ENCODE peak calls at places on chromosomes 5 and 9, in four cellular contexts. One of them, this sample, is unnamed.

GRCh38 chr5:1030801-1031271 is 22.2 kb downstream of the NKD2 start:
- DNase-seq in GDM1: no peak
- DNase-seq in hepatic stellate cell: no peak
- DNase-seq in GM10248: no peak
- DNase-seq in this sample: no peak

GRCh38 chr9:137023583-137023991 is 4.5 kb downstream of the ABCA2 start:
- DNase-seq in GDM1: no peak
- DNase-seq in GM10248: no peak
- DNase-seq in hepatic stellate cell: no peak
- DNase-seq in this sample: no peak

GRCh38 chr9:109244179-109245132 is 76.4 kb downstream of the EPB41L4B start:
- DNase-seq in GM10248: peak
- DNase-seq in hepatic stellate cell: peak
- DNase-seq in GDM1: peak
- DNase-seq in this sample: peak

GRCh38 chr5:138752341-138752950 is 779 bp upstream of the CTNNA1 start:
- DNase-seq in hepatic stellate cell: no peak
- DNase-seq in GM10248: no peak
- DNase-seq in GDM1: no peak
- DNase-seq in this sample: no peak

GRCh38 chr9:77457916-77458592 is 190.1 kb downstream of the GNA14 start:
- DNase-seq in GM10248: peak
- DNase-seq in GDM1: peak
- DNase-seq in hepatic stellate cell: peak
- DNase-seq in this sample: peak

GRCh38 chr9:90107021-90107771 is 502.4 kb downstream of the GADD45G start:
- DNase-seq in GDM1: no peak
- DNase-seq in GM10248: no peak
- DNase-seq in hepatic stellate cell: no peak
- DNase-seq in this sample: peak

GRCh38 chr5:28580616-28581015 is 1542.2 kb upstream of the CDH9 start:
- DNase-seq in hepatic stellate cell: no peak
- DNase-seq in GM10248: no peak
- DNase-seq in GDM1: no peak
- DNase-seq in this sample: no peak

GRCh38 chr5:55633574-55634203 is 78.4 kb downstream of the SLC38A9 start:
- DNase-seq in GM10248: no peak
- DNase-seq in GDM1: no peak
- DNase-seq in hepatic stellate cell: no peak
- DNase-seq in this sample: peak

GRCh38 chr5:73415617-73416016 is 33.0 kb downstream of the FOXD1 start:
- DNase-seq in GM10248: no peak
- DNase-seq in hepatic stellate cell: no peak
- DNase-seq in GDM1: no peak
- DNase-seq in this sample: no peak

GRCh38 chr9:133592731-133593409 is 16.3 kb downstream of the FAM163B start:
- DNase-seq in GDM1: no peak
- DNase-seq in hepatic stellate cell: no peak
- DNase-seq in GM10248: no peak
- DNase-seq in this sample: no peak

GRCh38 chr5:96629774-96630173 is 32.4 kb upstream of the CAST start:
- DNase-seq in GDM1: no peak
- DNase-seq in hepatic stellate cell: peak
- DNase-seq in GM10248: no peak
- DNase-seq in this sample: no peak

GRCh38 chr9:93303806-93304573 is 120.1 kb downstream of the WNK2 start:
- DNase-seq in GM10248: peak
- DNase-seq in GDM1: no peak
- DNase-seq in hepatic stellate cell: no peak
- DNase-seq in this sample: no peak

GRCh38 chr5:140978260-140978659 is 12.0 kb downstream of the PCDHAC2 start:
- DNase-seq in hepatic stellate cell: no peak
- DNase-seq in GM10248: no peak
- DNase-seq in GDM1: no peak
- DNase-seq in this sample: no peak

GRCh38 chr9:136010176-136010575 is 49.0 kb upstream of the UBAC1 start:
- DNase-seq in hepatic stellate cell: no peak
- DNase-seq in GDM1: no peak
- DNase-seq in GM10248: no peak
- DNase-seq in this sample: no peak

GRCh38 chr5:109413463-109413862 is 3.7 kb upstream of the PJA2 start:
- DNase-seq in hepatic stellate cell: no peak
- DNase-seq in GDM1: no peak
- DNase-seq in GM10248: no peak
- DNase-seq in this sample: no peak

GRCh38 chr9:106106396-106106795 is 412.1 kb downstream of the TMEM38B start:
- DNase-seq in GDM1: no peak
- DNase-seq in GM10248: no peak
- DNase-seq in hepatic stellate cell: no peak
- DNase-seq in this sample: no peak

GRCh38 chr9:124473310-124473709 is 23.1 kb downstream of the ADGRD2 start:
- DNase-seq in hepatic stellate cell: no peak
- DNase-seq in GM10248: no peak
- DNase-seq in GDM1: no peak
- DNase-seq in this sample: no peak

GRCh38 chr9:35756743-35757526 is 2.9 kb upstream of the MSMP start:
- DNase-seq in hepatic stellate cell: no peak
- DNase-seq in GM10248: peak
- DNase-seq in GDM1: peak
- DNase-seq in this sample: peak

GRCh38 chr5:175659546-175660248 is 1.8 kb downstream of the HRH2 start:
- DNase-seq in GDM1: no peak
- DNase-seq in hepatic stellate cell: no peak
- DNase-seq in GM10248: no peak
- DNase-seq in this sample: no peak

GRCh38 chr5:15285901-15286583 is 213.9 kb upstream of the FBXL7 start:
- DNase-seq in hepatic stellate cell: peak
- DNase-seq in GDM1: no peak
- DNase-seq in GM10248: no peak
- DNase-seq in this sample: no peak

GRCh38 chr9:38362912-38363588 is 29.5 kb upstream of the ALDH1B1 start:
- DNase-seq in hepatic stellate cell: peak
- DNase-seq in GM10248: peak
- DNase-seq in GDM1: peak
- DNase-seq in this sample: no peak

GRCh38 chr5:87769137-87769536 is 356.4 kb upstream of the CCNH start:
- DNase-seq in GDM1: no peak
- DNase-seq in hepatic stellate cell: no peak
- DNase-seq in GM10248: no peak
- DNase-seq in this sample: no peak

GRCh38 chr5:93884254-93884653 is 142.9 kb upstream of the POU5F2 start:
- DNase-seq in GDM1: no peak
- DNase-seq in GM10248: no peak
- DNase-seq in hepatic stellate cell: no peak
- DNase-seq in this sample: no peak

GRCh38 chr9:22363421-22363887 is 83.2 kb upstream of the DMRTA1 start:
- DNase-seq in GDM1: no peak
- DNase-seq in GM10248: no peak
- DNase-seq in hepatic stellate cell: no peak
- DNase-seq in this sample: no peak

GRCh38 chr9:126611592-126612328 is 2.0 kb upstream of the LMX1B start:
- DNase-seq in GDM1: peak
- DNase-seq in hepatic stellate cell: peak
- DNase-seq in GM10248: peak
- DNase-seq in this sample: peak

GRCh38 chr9:89483592-89484474 is 14.1 kb downstream of the SEMA4D start:
- DNase-seq in hepatic stellate cell: no peak
- DNase-seq in GDM1: no peak
- DNase-seq in GM10248: peak
- DNase-seq in this sample: no peak

GRCh38 chr5:83518676-83519075 is 47.1 kb downstream of the VCAN start:
- DNase-seq in GM10248: no peak
- DNase-seq in hepatic stellate cell: no peak
- DNase-seq in GDM1: no peak
- DNase-seq in this sample: no peak

GRCh38 chr5:109063223-109063622 is 315.5 kb downstream of the FER start:
- DNase-seq in GDM1: no peak
- DNase-seq in GM10248: no peak
- DNase-seq in hepatic stellate cell: no peak
- DNase-seq in this sample: no peak

GRCh38 chr9:91519520-91520270 is 96.1 kb upstream of the NFIL3 start:
- DNase-seq in GDM1: no peak
- DNase-seq in hepatic stellate cell: no peak
- DNase-seq in GM10248: no peak
- DNase-seq in this sample: no peak

GRCh38 chr5:88724201-88724600 is 158.8 kb downstream of the MEF2C start:
- DNase-seq in hepatic stellate cell: no peak
- DNase-seq in GDM1: no peak
- DNase-seq in GM10248: no peak
- DNase-seq in this sample: no peak

GRCh38 chr5:14168793-14169262 is 25.7 kb downstream of the TRIO start:
- DNase-seq in hepatic stellate cell: no peak
- DNase-seq in GM10248: no peak
- DNase-seq in GDM1: no peak
- DNase-seq in this sample: no peak

GRCh38 chr9:20872340-20872977 is 159.0 kb downstream of the HACD4 start:
- DNase-seq in hepatic stellate cell: peak
- DNase-seq in GDM1: no peak
- DNase-seq in GM10248: no peak
- DNase-seq in this sample: no peak

GRCh38 chr9:115944166-115944948 is 209.2 kb upstream of the PAPPA start:
- DNase-seq in GDM1: no peak
- DNase-seq in hepatic stellate cell: peak
- DNase-seq in GM10248: no peak
- DNase-seq in this sample: peak

GRCh38 chr9:109974143-109974917 is 194.3 kb downstream of the PALM2AKAP2 start:
- DNase-seq in GM10248: peak
- DNase-seq in GDM1: no peak
- DNase-seq in hepatic stellate cell: no peak
- DNase-seq in this sample: no peak

GRCh38 chr9:124098141-124098905 is 86.8 kb downstream of the LHX2 start:
- DNase-seq in GM10248: no peak
- DNase-seq in hepatic stellate cell: no peak
- DNase-seq in GDM1: no peak
- DNase-seq in this sample: no peak

GRCh38 chr9:133367778-133368177 is 8.1 kb downstream of the SURF4 start:
- DNase-seq in GDM1: no peak
- DNase-seq in hepatic stellate cell: no peak
- DNase-seq in GM10248: no peak
- DNase-seq in this sample: no peak